ENCODE peak calls at places on chromosomes 1 and 21, in nine cellular contexts. Q, P, K, V, S, L, F, M and Z are unnamed samples. For H3K4me1, the result is how much of the 10 kb centered on the place peaks cover.

GRCh38 chr1:177354247-177354646 is 183.5 kb downstream of the BRINP2 start:
- DNase-seq in Q (no peak), P (peak), K (no peak), V (no peak), S (no peak), L (no peak), F (no peak), M (no peak), Z (no peak)

GRCh38 chr1:153697191-153697872 is 18.8 kb downstream of the NPR1 start:
- DNase-seq in Q (peak), P (no peak), K (no peak), V (peak), S (no peak), L (no peak), F (peak), M (peak), Z (no peak)

GRCh38 chr1:29176567-29176966 is 5.1 kb downstream of the SRSF4 start:
- DNase-seq in Q (no peak), P (no peak), K (no peak), V (no peak), S (no peak), L (no peak), F (no peak), M (no peak), Z (no peak)

GRCh38 chr1:115193429-115193828 is 104.1 kb upstream of the TSPAN2 start:
- DNase-seq in Q (no peak), P (no peak), K (no peak), V (no peak), S (no peak), L (no peak), F (no peak), M (no peak), Z (no peak)

GRCh38 chr1:225467193-225468020 is 39.6 kb upstream of the LBR start:
- DNase-seq in Q (no peak), P (no peak), K (no peak), V (peak), S (no peak), L (peak), F (no peak), M (peak), Z (peak)

GRCh38 chr1:3491291-3492246 is 37.1 kb downstream of the ARHGEF16 start:
- DNase-seq in Q (peak), P (peak), K (no peak), V (peak), S (peak), L (peak), F (peak), M (peak), Z (peak)

GRCh38 chr1:229221106-229222019 is 49.5 kb upstream of the RAB4A start:
- DNase-seq in Q (peak), P (peak), K (no peak), V (no peak), S (peak), L (no peak), F (peak), M (no peak), Z (peak)

GRCh38 chr1:116529199-116529616 is 41.6 kb downstream of the CD58 start:
- DNase-seq in Q (no peak), P (no peak), K (no peak), V (no peak), S (no peak), L (no peak), F (no peak), M (no peak), Z (no peak)

GRCh38 chr21:31750843-31751242 is 18.9 kb upstream of the SCAF4 start:
- DNase-seq in Q (no peak), P (peak), K (no peak), V (no peak), S (peak), L (no peak), F (peak), M (no peak), Z (no peak)

GRCh38 chr1:119141020-119141424 is 569 bp upstream of the WARS2 start:
- DNase-seq in Q (peak), P (no peak), K (no peak), V (peak), S (no peak), L (peak), F (peak), M (peak), Z (peak)

GRCh38 chr1:61056674-61057439 is 25.5 kb upstream of the NFIA start:
- DNase-seq in Q (peak), P (peak), K (no peak), V (peak), S (no peak), L (no peak), F (peak), M (peak), Z (peak)

GRCh38 chr1:6597777-6598131 is 4.9 kb downstream of the KLHL21 start:
- DNase-seq in Q (no peak), P (no peak), K (no peak), V (no peak), S (no peak), L (no peak), F (no peak), M (peak), Z (no peak)

GRCh38 chr1:6596886-6597776 is 5.5 kb downstream of the KLHL21 start:
- DNase-seq in Q (no peak), P (no peak), K (no peak), V (no peak), S (no peak), L (no peak), F (no peak), M (no peak), Z (no peak)

GRCh38 chr1:6594977-6595740 is 7.5 kb downstream of the KLHL21 start:
- DNase-seq in Q (no peak), P (no peak), K (no peak), V (no peak), S (no peak), L (no peak), F (no peak), M (no peak), Z (no peak)

GRCh38 chr1:6593810-6594209 is 8.9 kb downstream of the KLHL21 start:
- DNase-seq in Q (no peak), P (no peak), K (no peak), V (no peak), S (no peak), L (no peak), F (no peak), M (no peak), Z (no peak)

DNA sequence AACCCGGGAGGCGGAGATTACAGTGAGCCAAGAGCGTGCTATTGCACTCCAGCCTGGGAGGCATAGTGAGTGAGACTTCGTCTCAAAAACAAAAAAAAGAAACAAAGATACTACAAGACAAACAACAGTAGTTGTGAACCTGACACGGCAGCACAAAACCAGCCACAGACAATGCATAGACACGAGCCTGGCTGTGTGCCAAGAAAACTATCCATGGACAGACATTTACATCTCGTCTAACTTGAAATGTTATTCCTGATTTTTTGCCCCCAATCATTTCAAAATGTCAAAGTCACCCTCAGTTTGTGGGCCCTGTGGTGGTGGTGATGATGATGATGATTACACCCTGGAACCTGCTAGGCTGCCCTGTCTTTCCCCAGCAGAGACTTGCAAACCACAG is 6.3 kb downstream of the KLHL21 start:
- DNase-seq in Q (no peak), P (no peak), K (no peak), V (no peak), S (no peak), L (no peak), F (no peak), M (no peak), Z (no peak)
- H3K4me1 ChIP-seq in Q (under half), P (under half), K (half or more), V (under half), S (under half), L (under half), F (under half), M (half or more), Z (under half)

GRCh38 chr1:1347026-1347595 is 2.1 kb downstream of the DVL1 start:
- DNase-seq in Q (no peak), P (no peak), K (no peak), V (no peak), S (no peak), L (no peak), F (no peak), M (no peak), Z (peak)
- H3K4me3 ChIP-seq in Q (peak), P (peak), K (peak), V (peak), S (peak), L (peak), F (peak), M (no peak), Z (peak)

DNA sequence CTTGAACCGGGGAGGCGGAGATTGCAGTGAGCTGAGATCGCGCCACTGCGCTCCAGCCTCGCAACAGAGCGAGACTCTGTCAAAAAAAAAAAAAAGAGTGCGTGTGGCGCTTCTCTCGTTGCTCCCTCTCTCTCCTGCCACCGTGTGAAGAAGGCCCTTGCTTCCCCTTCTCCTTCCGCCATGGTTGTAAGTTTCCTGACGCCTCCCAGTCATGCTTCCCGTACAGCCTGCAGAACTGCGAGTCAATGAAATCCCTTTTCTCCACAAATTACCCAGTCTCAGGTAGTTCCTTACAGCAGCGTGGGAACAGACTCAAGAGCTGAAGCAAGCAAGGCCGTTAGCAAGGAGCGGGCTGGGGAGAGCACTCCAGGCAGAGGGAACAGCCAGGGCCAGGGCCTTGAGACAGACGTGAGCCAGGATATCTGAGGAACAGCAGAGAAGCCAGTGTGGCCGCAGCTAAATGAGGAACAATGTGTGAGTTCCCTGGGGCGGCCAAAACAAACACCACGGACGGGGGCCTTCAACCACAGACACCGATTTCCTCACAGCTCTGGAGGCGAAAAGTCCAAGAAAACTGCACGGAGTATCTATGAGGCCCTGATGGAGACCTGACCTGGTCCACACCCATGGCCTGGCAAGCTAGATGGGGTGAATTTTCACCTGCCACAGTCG is 54.2 kb upstream of the ETS2 start:
- DNase-seq in Q (no peak), P (no peak), K (no peak), V (peak), S (no peak), L (no peak), F (no peak), M (peak), Z (no peak)
- H3K4me1 ChIP-seq in Q (under half), P (under half), K (under half), V (under half), S (under half), L (under half), F (under half), M (under half), Z (under half)

GRCh38 chr1:150927629-150928028 is 1.5 kb downstream of the SETDB1 start:
- DNase-seq in Q (no peak), P (no peak), K (no peak), V (no peak), S (no peak), L (no peak), F (no peak), M (no peak), Z (no peak)
- H3K4me3 ChIP-seq in Q (no peak), P (no peak), K (no peak), V (no peak), S (no peak), L (peak), F (no peak), M (no peak), Z (no peak)

GRCh38 chr1:58841455-58841854 is 57.6 kb upstream of the JUN start:
- DNase-seq in Q (peak), P (no peak), K (no peak), V (no peak), S (no peak), L (no peak), F (peak), M (no peak), Z (no peak)

GRCh38 chr1:58839871-58840835 is 56.3 kb upstream of the JUN start:
- DNase-seq in Q (no peak), P (peak), K (no peak), V (no peak), S (no peak), L (no peak), F (no peak), M (peak), Z (no peak)

GRCh38 chr1:58836396-58836795 is 52.5 kb upstream of the JUN start:
- DNase-seq in Q (no peak), P (no peak), K (no peak), V (no peak), S (no peak), L (no peak), F (no peak), M (peak), Z (no peak)

GRCh38 chr1:58837886-58838285 is 54.0 kb upstream of the JUN start:
- DNase-seq in Q (no peak), P (no peak), K (no peak), V (no peak), S (no peak), L (no peak), F (no peak), M (no peak), Z (no peak)

DNA sequence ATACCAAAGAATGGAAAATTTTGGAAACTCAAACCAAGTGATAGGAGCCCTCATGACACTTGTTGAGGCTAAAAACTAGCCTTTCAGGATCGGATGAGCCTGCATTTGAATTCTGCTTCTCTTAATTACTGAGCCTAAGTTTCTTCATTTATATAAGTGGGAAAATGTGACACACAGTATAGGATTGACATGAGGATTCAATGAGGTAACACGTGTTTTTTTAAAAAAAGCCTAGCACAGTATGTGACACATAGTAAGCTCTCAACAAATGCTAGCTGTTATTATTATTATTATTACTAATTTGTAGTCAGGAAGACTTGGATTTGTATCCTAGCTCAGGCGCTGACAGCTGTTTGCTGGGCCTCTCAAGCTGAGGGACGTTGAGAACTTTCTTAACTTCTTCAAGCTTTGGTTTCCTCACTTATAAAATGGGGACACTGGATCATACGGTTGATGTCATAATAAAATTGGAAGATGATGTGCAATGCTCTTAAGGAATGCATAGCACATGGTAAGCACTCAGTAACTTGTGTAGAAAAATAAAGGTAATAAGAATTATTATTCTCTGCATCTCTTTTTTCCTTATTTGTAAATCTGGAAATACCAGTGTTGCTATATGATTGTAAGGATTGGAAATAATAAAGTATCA is 55.4 kb upstream of the JUN start:
- DNase-seq in Q (no peak), P (no peak), K (no peak), V (no peak), S (no peak), L (no peak), F (no peak), M (no peak), Z (no peak)
- H3K4me1 ChIP-seq in Q (under half), P (under half), K (under half), V (under half), S (under half), L (under half), F (under half), M (under half), Z (under half)

DNA sequence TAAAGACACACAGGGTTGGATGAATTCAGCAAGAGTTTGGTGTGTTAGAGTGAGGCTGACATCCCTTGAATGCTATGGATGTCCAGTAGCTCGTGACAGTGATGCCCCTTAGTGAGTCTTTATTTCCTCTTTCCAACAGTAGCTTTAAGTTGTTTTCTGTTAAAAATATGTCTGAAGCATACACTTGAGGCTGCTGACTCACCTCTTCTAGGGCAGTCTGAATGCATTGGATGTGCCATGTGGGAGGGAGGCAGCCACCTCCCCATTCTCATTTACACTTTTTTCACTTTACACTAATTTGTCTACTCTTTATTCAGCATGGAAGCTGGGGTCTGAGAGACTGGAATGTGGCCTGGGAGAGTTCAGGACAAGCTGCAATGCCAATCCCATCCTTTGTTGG is 17.6 kb downstream of the NOS1AP start:
- DNase-seq in Q (no peak), P (no peak), K (peak), V (no peak), S (no peak), L (no peak), F (no peak), M (no peak), Z (no peak)
- H3K4me3 ChIP-seq in Q (no peak), P (no peak), K (no peak), V (no peak), S (no peak), L (no peak), F (no peak), M (no peak), Z (no peak)